ENCODE peak calls at places on chromosomes 16 and 17, in seven cellular contexts. F is KBM-7; S is CD4-positive, alpha-beta T cell; J is C1 segment of cervical spinal cord; T is AML-193; Y is nucleus accumbens; C is psoas muscle. M is an unnamed sample.
A peak's percentile ranks its signal among the peaks of the same experiment; 100 is the strongest.

GRCh38 chr17:64084940-64085649 is 44.8 kb downstream of the ERN1 start:
- DNase-seq in C (no peak), T (no peak), F (no peak), J (peak; percentile 57), S (no peak), Y (no peak), M (no peak)

GRCh38 chr16:28208131-28208530 is 3.6 kb downstream of the XPO6 start:
- DNase-seq in J (no peak), S (no peak), Y (no peak), C (no peak), F (no peak), T (no peak), M (no peak)

GRCh38 chr17:46013502-46014165 is 14.6 kb downstream of the STH start:
- DNase-seq in Y (no peak), F (no peak), C (no peak), J (no peak), T (no peak), S (no peak), M (no peak)

GRCh38 chr17:44941712-44942331 is 5.8 kb downstream of the KIF18B start:
- DNase-seq in S (no peak), C (no peak), F (no peak), T (no peak), J (no peak), Y (no peak), M (no peak)

GRCh38 chr16:2152695-2153506 is 2.7 kb upstream of the TRAF7 start:
- DNase-seq in C (no peak), Y (no peak), J (no peak), F (peak; percentile 55), T (no peak), S (no peak), M (no peak)

GRCh38 chr17:57549468-57549867 is 195.6 kb downstream of the CCDC182 start:
- DNase-seq in J (no peak), F (no peak), S (no peak), Y (no peak), T (no peak), C (no peak), M (no peak)

GRCh38 chr17:79007504-79008381 is 1.8 kb downstream of the CANT1 start:
- DNase-seq in S (no peak), J (no peak), C (no peak), F (no peak), T (no peak), Y (no peak), M (no peak)

GRCh38 chr17:36546418-36547093 is 1.8 kb downstream of the GGNBP2 start:
- DNase-seq in J (no peak), C (no peak), S (no peak), T (peak; percentile 18), Y (no peak), F (no peak), M (no peak)

GRCh38 chr16:67013238-67013822 is 15.6 kb upstream of the CBFB start:
- DNase-seq in C (no peak), Y (peak; percentile 22), T (no peak), F (no peak), J (no peak), S (no peak), M (no peak)

GRCh38 chr17:31739300-31739699 is 119.7 kb downstream of the COPRS start:
- DNase-seq in S (no peak), Y (no peak), C (no peak), J (no peak), T (no peak), F (no peak), M (no peak)

GRCh38 chr16:77918792-77919707 is 103.3 kb upstream of the CLEC3A start:
- DNase-seq in Y (no peak), C (no peak), J (no peak), S (no peak), F (no peak), T (no peak), M (peak; percentile 15)

GRCh38 chr16:3716831-3717234 is 491 bp downstream of the TRAP1 start:
- DNase-seq in C (no peak), S (peak; percentile 3), T (peak; percentile 8), Y (no peak), F (peak; percentile 32), J (peak; percentile 43), M (no peak)

GRCh38 chr17:59373879-59374495 is 42.5 kb downstream of the YPEL2 start:
- DNase-seq in S (no peak), F (no peak), J (peak; percentile 26), T (peak; percentile 26), Y (no peak), C (no peak), M (no peak)

GRCh38 chr17:38748329-38749221 is at the start of gene PCGF2:
- DNase-seq in T (no peak), C (peak; percentile 88), S (no peak), F (peak; percentile 58), J (peak; percentile 84), Y (peak; percentile 74), M (peak; percentile 82)

GRCh38 chr16:86960266-86960665 is 356.9 kb downstream of the C16orf95 start:
- DNase-seq in S (no peak), Y (peak; percentile 4), C (no peak), J (no peak), F (no peak), T (no peak), M (no peak)

GRCh38 chr17:60525347-60525623 is 757 bp downstream of the APPBP2 start:
- DNase-seq in S (no peak), Y (no peak), T (no peak), C (no peak), J (no peak), F (no peak), M (no peak)

M was measured in progenitor cell of endocrine pancreas.